ENCODE peak calls at places on chromosomes 1 and 21, in eight cellular contexts. C is heart right ventricle, Q is PC-3, X is HCT116, G is endothelial cell, T is suprapubic skin, B is WTC11, R is cardiac muscle cell. J is an unnamed sample.

GRCh38 chr1:234610582-234611152 is 689 bp upstream of the IRF2BP2 start:
- DNase-seq in X (peak; percentile 82), T (peak; percentile 97), R (peak; percentile 98), Q (peak; percentile 84), G (peak; percentile 81), C (peak; percentile 95), B (peak; percentile 87), J (peak; percentile 84)

GRCh38 chr1:209105769-209106168 is 477.7 kb upstream of the CAMK1G start:
- DNase-seq in B (no peak), C (no peak), Q (no peak), R (no peak), G (no peak), X (no peak), T (no peak), J (no peak)

GRCh38 chr21:33394260-33394659 is 9.0 kb upstream of the IFNGR2 start:
- DNase-seq in T (no peak), R (peak; percentile 65), B (no peak), Q (no peak), X (no peak), G (no peak), C (peak; percentile 29), J (no peak)

GRCh38 chr21:25717491-25718139 is 17.1 kb downstream of the ATP5PF start:
- DNase-seq in B (no peak), G (no peak), X (no peak), C (peak; percentile 45), T (no peak), Q (peak; percentile 29), R (peak; percentile 61), J (no peak)

GRCh38 chr1:209723761-209724693 is 19.4 kb downstream of the HSD11B1 start:
- DNase-seq in B (no peak), C (no peak), X (no peak), T (no peak), R (no peak), Q (no peak), G (no peak), J (no peak)

GRCh38 chr21:36122977-36123376 is 11.9 kb upstream of the CBR3 start:
- DNase-seq in R (peak; percentile 22), X (no peak), C (no peak), Q (no peak), G (no peak), T (no peak), B (no peak), J (no peak)

GRCh38 chr1:169970114-169970513 is 76.4 kb upstream of the SCYL3 start:
- DNase-seq in T (no peak), B (no peak), Q (no peak), X (no peak), R (no peak), C (no peak), G (no peak), J (no peak)

GRCh38 chr1:151993084-151993733 is 450 bp downstream of the S100A10 start:
- DNase-seq in C (no peak), T (no peak), Q (peak; percentile 45), B (peak; percentile 50), R (peak; percentile 29), G (peak; percentile 35), X (no peak), J (peak; percentile 28)

GRCh38 chr1:77557053-77557452 is 125.4 kb downstream of the ZZZ3 start:
- DNase-seq in C (no peak), Q (no peak), R (no peak), T (no peak), B (no peak), G (no peak), X (no peak), J (no peak)

GRCh38 chr21:35593000-35593502 is 467.3 kb downstream of the SETD4 start:
- DNase-seq in Q (peak; percentile 42), T (no peak), G (no peak), C (no peak), X (no peak), B (no peak), R (peak; percentile 62), J (no peak)

GRCh38 chr1:161176468-161177111 is 717 bp downstream of the B4GALT3 start:
- DNase-seq in B (no peak), X (no peak), T (no peak), C (no peak), G (no peak), R (no peak), Q (no peak), J (no peak)

GRCh38 chr21:33230518-33231324 is 983 bp downstream of the IFNAR2 start:
- DNase-seq in X (no peak), Q (peak; percentile 63), T (peak; percentile 84), B (peak; percentile 78), C (peak; percentile 64), R (peak; percentile 58), G (peak; percentile 48), J (peak; percentile 68)

GRCh38 chr1:84758968-84759491 is 68.8 kb upstream of the SSX2IP start:
- DNase-seq in X (no peak), T (no peak), B (no peak), Q (no peak), R (peak; percentile 41), C (peak; percentile 34), G (no peak), J (no peak)

GRCh38 chr1:71039666-71040262 is 7.9 kb downstream of the PTGER3 start:
- DNase-seq in T (no peak), B (no peak), C (no peak), X (no peak), R (no peak), G (no peak), Q (no peak), J (no peak)

GRCh38 chr1:147721711-147722110 is 38.7 kb downstream of the GJA5 start:
- DNase-seq in T (no peak), B (no peak), G (no peak), X (no peak), R (peak; percentile 28), C (no peak), Q (peak; percentile 22), J (no peak)

GRCh38 chr1:22831729-22832413 is 121.2 kb downstream of the EPHB2 start:
- DNase-seq in T (no peak), Q (peak; percentile 96), C (no peak), R (peak; percentile 75), B (no peak), X (peak; percentile 94), G (no peak), J (no peak)

GRCh38 chr1:224212618-224213037 is 29.6 kb downstream of the DEGS1 start:
- DNase-seq in G (no peak), X (no peak), T (no peak), Q (peak; percentile 28), B (no peak), C (no peak), R (no peak), J (no peak)

GRCh38 chr1:978069-978834 is 3.6 kb downstream of the PERM1 start:
- DNase-seq in T (no peak), Q (no peak), C (peak; percentile 64), X (no peak), G (no peak), R (no peak), B (no peak), J (no peak)

GRCh38 chr1:232553050-232553754 is 76.7 kb downstream of the SIPA1L2 start:
- DNase-seq in R (peak; percentile 67), X (no peak), C (peak; percentile 89), B (no peak), G (peak; percentile 22), Q (no peak), T (no peak), J (no peak)

GRCh38 chr1:245986404-245987221 is 520.5 kb downstream of the SMYD3 start:
- DNase-seq in B (no peak), X (peak; percentile 46), C (no peak), R (peak; percentile 88), T (no peak), Q (peak; percentile 78), G (no peak), J (no peak)

GRCh38 chr1:82932207-82932606 is 1066.7 kb downstream of the TTLL7 start:
- DNase-seq in B (no peak), C (no peak), R (no peak), T (no peak), X (no peak), Q (no peak), G (no peak), J (no peak)

GRCh38 chr21:36681117-36681631 is 17.7 kb upstream of the SIM2 start:
- DNase-seq in G (no peak), Q (no peak), B (no peak), C (no peak), T (no peak), R (no peak), X (no peak), J (no peak)

GRCh38 chr1:53390261-53390660 is 62.4 kb upstream of the LRP8 start:
- DNase-seq in G (no peak), R (no peak), B (no peak), Q (no peak), X (no peak), C (peak; percentile 21), T (no peak), J (no peak)

DNA sequence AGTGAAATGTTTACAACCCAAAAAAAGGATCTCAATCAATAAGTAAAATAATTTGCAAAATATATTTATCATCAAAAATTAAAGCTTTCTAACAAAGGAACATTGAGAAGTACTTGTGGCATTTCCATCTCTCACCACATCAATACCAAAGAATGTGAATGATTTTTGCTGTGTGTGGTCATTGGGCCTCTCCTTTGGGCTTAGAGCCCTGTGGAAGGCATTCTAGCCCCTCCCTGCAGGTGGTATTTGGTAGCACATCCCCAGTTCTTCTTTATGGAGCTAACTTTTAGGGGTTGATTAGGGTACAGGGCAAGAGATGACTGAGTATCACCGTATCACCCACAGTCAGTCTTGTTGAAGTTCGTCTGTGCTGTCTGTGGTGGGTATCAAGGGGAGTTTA is 294.1 kb upstream of the SGIP1 start:
- DNase-seq in X (no peak), R (no peak), Q (no peak), C (no peak), B (peak; percentile 17), T (no peak), G (no peak), J (no peak)
- TF ChIP-seq CTCF in X (no peak), R (no peak), Q (peak; percentile 20), C (no peak), B (no peak), T (no peak), G (no peak), J (no peak)

GRCh38 chr1:108746382-108747127 is at the start of gene STXBP3:
- DNase-seq in C (peak; percentile 98), G (peak; percentile 100), B (peak; percentile 99), R (peak; percentile 99), X (peak; percentile 96), Q (peak; percentile 99), T (peak; percentile 100), J (peak; percentile 99)
- TF ChIP-seq CTCF in C (peak; percentile 96), G (peak; percentile 85), B (peak; percentile 67), R (peak; percentile 95), X (peak; percentile 67), Q (peak; percentile 90), T (peak; percentile 88), J (peak; percentile 93)

DNA sequence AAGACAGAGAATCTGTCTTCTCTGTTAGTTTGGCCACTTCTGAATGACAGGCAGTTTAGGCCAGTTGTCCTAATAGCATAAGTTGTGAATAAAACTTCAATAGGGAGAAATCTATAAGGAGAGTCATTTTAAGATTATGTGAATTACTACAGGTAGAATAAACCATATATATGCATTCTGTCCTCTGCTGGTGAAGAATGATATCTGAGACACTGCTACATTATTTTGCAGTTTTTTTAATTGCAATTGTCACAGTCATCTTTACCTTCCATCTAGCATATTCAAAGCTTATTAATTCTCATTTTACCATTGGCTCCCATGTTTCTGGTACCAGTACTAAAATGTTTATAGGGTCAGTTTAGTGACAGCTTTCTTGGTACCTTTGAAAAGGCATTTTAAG is 519.6 kb upstream of the DEPDC1 start:
- DNase-seq in Q (peak; percentile 3), C (no peak), B (no peak), X (no peak), R (no peak), G (no peak), T (no peak), J (no peak)
- TF ChIP-seq CTCF in Q (peak; percentile 28), C (no peak), B (no peak), X (peak; percentile 14), R (no peak), G (no peak), T (no peak), J (no peak)

GRCh38 chr1:201834621-201835020 is 5.7 kb downstream of the IPO9 start:
- DNase-seq in Q (no peak), X (no peak), B (no peak), R (no peak), G (no peak), C (no peak), T (no peak), J (no peak)
- TF ChIP-seq CTCF in Q (no peak), X (no peak), B (no peak), R (no peak), G (no peak), C (no peak), T (no peak), J (no peak)